ENCODE peak calls at places on chromosomes 11 and 22, in six cellular contexts. B is fibroblast of the aortic adventitia, E is lower leg skin, L is colonic mucosa, U is GM10248, T is tibial nerve. Y is an unnamed sample.

GRCh38 chr22:24106385-24107381 is 74.6 kb upstream of the SUSD2 start:
- DNase-seq in E (no peak), B (peak), T (no peak), L (no peak), U (peak), Y (no peak)

GRCh38 chr11:116357769-116358544 is 414.8 kb downstream of the BUD13 start:
- DNase-seq in U (peak), B (no peak), L (peak), T (no peak), E (no peak), Y (no peak)

GRCh38 chr11:86606849-86607481 is 65.5 kb downstream of the ME3 start:
- DNase-seq in L (no peak), T (no peak), B (peak), U (no peak), E (no peak), Y (no peak)

GRCh38 chr11:71355266-71355665 is 92.9 kb downstream of the DHCR7 start:
- DNase-seq in E (no peak), B (peak), T (no peak), U (no peak), L (no peak), Y (no peak)

GRCh38 chr11:44094260-44094868 is 1.1 kb upstream of the EXT2 start:
- DNase-seq in U (peak), L (peak), T (peak), B (peak), E (peak), Y (peak)

GRCh38 chr11:95512682-95513081 is 276.9 kb downstream of the FAM76B start:
- DNase-seq in T (peak), B (peak), E (peak), L (peak), U (no peak), Y (no peak)

GRCh38 chr11:4066960-4067359 is 27.6 kb upstream of the RRM1 start:
- DNase-seq in L (no peak), B (no peak), U (no peak), T (no peak), E (no peak), Y (no peak)

GRCh38 chr11:105168457-105168856 is 28.9 kb upstream of the CARD18 start:
- DNase-seq in B (peak), U (no peak), T (no peak), L (no peak), E (no peak), Y (no peak)

GRCh38 chr22:22061085-22062077 is 78.8 kb upstream of the TOP3B start:
- DNase-seq in L (no peak), B (peak), T (no peak), U (no peak), E (no peak), Y (no peak)

GRCh38 chr11:94926698-94927237 is 46.6 kb downstream of the CWC15 start:
- DNase-seq in L (peak), E (peak), B (peak), U (no peak), T (peak), Y (no peak)

GRCh38 chr22:48662476-48663150 is 1165.1 kb downstream of the BRD1 start:
- DNase-seq in B (no peak), U (no peak), L (no peak), E (no peak), T (no peak), Y (no peak)

GRCh38 chr11:95469268-95469667 is 238.3 kb upstream of the SESN3 start:
- DNase-seq in T (no peak), B (no peak), L (no peak), E (no peak), U (no peak), Y (no peak)

GRCh38 chr11:119513806-119514170 is 90.8 kb upstream of the THY1 start:
- DNase-seq in U (no peak), L (no peak), E (no peak), B (no peak), T (no peak), Y (no peak)

GRCh38 chr22:33806191-33806590 is 114.1 kb downstream of the LARGE1 start:
- DNase-seq in T (no peak), U (peak), L (no peak), B (no peak), E (no peak), Y (no peak)

GRCh38 chr22:22681221-22681739 is 36.9 kb downstream of the GGTLC2 start:
- DNase-seq in U (no peak), B (peak), T (no peak), E (no peak), L (no peak), Y (no peak)

GRCh38 chr11:16883179-16883578 is 131.0 kb downstream of the PLEKHA7 start:
- DNase-seq in T (no peak), U (no peak), B (no peak), E (no peak), L (peak), Y (no peak)

GRCh38 chr11:2518983-2519340 is 74.2 kb downstream of the KCNQ1 start:
- DNase-seq in U (no peak), B (no peak), E (peak), T (peak), L (no peak), Y (peak)

GRCh38 chr11:3736816-3737215 is 60.5 kb downstream of the NUP98 start:
- DNase-seq in U (no peak), B (no peak), T (no peak), L (no peak), E (no peak), Y (no peak)

GRCh38 chr22:33299245-33299956 is 241.2 kb upstream of the SYN3 start:
- DNase-seq in T (no peak), B (no peak), U (peak), L (no peak), E (no peak), Y (no peak)

GRCh38 chr11:59706518-59707285 is 6.9 kb downstream of the OR10V1 start:
- DNase-seq in B (peak), E (no peak), U (no peak), T (no peak), L (peak), Y (no peak)

GRCh38 chr22:33811686-33812085 is 108.6 kb downstream of the LARGE1 start:
- DNase-seq in T (peak), U (no peak), B (peak), L (peak), E (peak), Y (no peak)

GRCh38 chr11:13210424-13210823 is 67.2 kb upstream of the BMAL1 start:
- DNase-seq in L (peak), E (no peak), U (no peak), T (peak), B (peak), Y (no peak)

GRCh38 chr22:38348751-38349496 is 31.7 kb upstream of the CSNK1E start:
- DNase-seq in E (peak), T (peak), B (no peak), L (no peak), U (no peak), Y (no peak)

GRCh38 chr11:1453611-1454386 is 32.8 kb downstream of the MOB2 start:
- DNase-seq in T (no peak), L (peak), E (no peak), U (peak), B (no peak), Y (no peak)

GRCh38 chr11:111719379-111719778 is 46.8 kb downstream of the PPP2R1B start:
- DNase-seq in L (no peak), E (no peak), B (peak), U (no peak), T (no peak), Y (no peak)

GRCh38 chr11:117911694-117912093 is 17.5 kb downstream of the TMPRSS13 start:
- DNase-seq in U (no peak), T (no peak), L (no peak), E (peak), B (no peak), Y (peak)

GRCh38 chr11:18466402-18466801 is 10.7 kb downstream of the LDHAL6A start:
- DNase-seq in U (no peak), E (no peak), T (no peak), B (no peak), L (no peak), Y (no peak)

GRCh38 chr11:91773090-91773489 is 451.5 kb upstream of the FAT3 start:
- DNase-seq in U (no peak), T (no peak), E (no peak), B (no peak), L (no peak), Y (no peak)

GRCh38 chr11:3808846-3809623 is 675 bp downstream of the PGAP2 start:
- DNase-seq in L (peak), U (peak), E (no peak), B (peak), T (no peak), Y (no peak)

GRCh38 chr22:33922268-33922667 is 2.0 kb upstream of the LARGE1 start:
- DNase-seq in U (no peak), E (peak), L (peak), T (no peak), B (peak), Y (no peak)

GRCh38 chr11:69868003-69868865 is 49.0 kb upstream of the FGF3 start:
- DNase-seq in B (no peak), T (no peak), L (no peak), E (peak), U (no peak), Y (no peak)

GRCh38 chr11:10619281-10619680 is 50.8 kb upstream of the LYVE1 start:
- DNase-seq in E (no peak), L (no peak), B (peak), T (no peak), U (no peak), Y (no peak)

GRCh38 chr11:31816467-31817053 is 5.4 kb upstream of the PAX6 start:
- DNase-seq in T (no peak), B (no peak), L (peak), E (no peak), U (peak), Y (no peak)

GRCh38 chr11:2518112-2518982 is 73.5 kb downstream of the KCNQ1 start:
- DNase-seq in U (no peak), E (peak), B (no peak), L (peak), T (peak), Y (peak)

GRCh38 chr11:29024386-29024785 is 916.2 kb downstream of the METTL15 start:
- DNase-seq in U (no peak), L (no peak), B (no peak), E (no peak), T (no peak), Y (no peak)

GRCh38 chr11:29018631-29019030 is 910.4 kb downstream of the METTL15 start:
- DNase-seq in E (no peak), B (peak), U (no peak), T (no peak), L (no peak), Y (no peak)

GRCh38 chr11:29022676-29023075 is 914.5 kb downstream of the METTL15 start:
- DNase-seq in B (peak), T (no peak), L (no peak), U (no peak), E (no peak), Y (no peak)

GRCh38 chr11:29017941-29018340 is 909.8 kb downstream of the METTL15 start:
- DNase-seq in B (no peak), U (no peak), L (no peak), T (no peak), E (no peak), Y (no peak)

DNA sequence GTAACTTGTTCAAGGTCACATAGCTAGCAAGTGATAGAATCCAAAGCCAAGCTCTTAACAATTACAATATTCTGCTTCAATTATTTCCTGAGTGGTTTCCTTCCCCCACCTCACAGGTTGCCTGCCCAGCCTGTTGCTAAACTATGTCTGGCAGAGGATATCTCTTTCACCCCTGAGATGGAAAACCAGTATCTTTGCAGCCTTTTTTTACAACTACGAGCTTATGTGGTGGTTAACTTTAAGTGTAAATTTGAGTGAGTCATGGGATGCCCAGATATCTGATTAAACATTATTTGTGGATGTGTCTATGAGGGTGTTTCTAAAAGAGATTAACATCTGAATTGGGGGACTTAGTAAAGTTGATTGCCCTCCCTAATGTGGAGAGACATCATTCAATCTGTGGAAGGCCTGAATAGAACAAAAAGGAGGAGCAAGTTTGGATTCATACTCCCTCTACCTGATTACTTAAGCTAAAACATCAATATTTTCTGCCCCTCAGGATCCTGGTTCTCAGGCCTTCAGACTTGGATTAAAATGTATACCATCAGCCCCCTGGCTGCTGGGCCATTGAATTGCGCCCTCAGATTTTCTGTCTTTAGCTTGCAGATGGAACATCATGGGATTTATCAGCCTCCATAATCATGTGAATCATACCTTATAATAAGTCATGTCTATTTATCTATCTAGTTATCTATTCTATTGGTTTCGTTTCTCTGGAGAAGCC is 911.9 kb downstream of the METTL15 start:
- DNase-seq in E (no peak), U (no peak), B (peak), L (no peak), T (no peak), Y (no peak)
- TF ChIP-seq CTCF in E (no peak), U (no peak), B (peak), L (no peak), T (no peak), Y (no peak)

GRCh38 chr22:20154602-20155183 is 3.8 kb upstream of the CCDC188 start:
- DNase-seq in U (no peak), E (no peak), T (no peak), L (no peak), B (no peak), Y (no peak)

GRCh38 chr22:20156042-20156389 is 5.2 kb upstream of the CCDC188 start:
- DNase-seq in T (no peak), L (no peak), U (no peak), B (no peak), E (no peak), Y (no peak)

GRCh38 chr22:20155330-20156041 is 4.6 kb upstream of the CCDC188 start:
- DNase-seq in T (no peak), L (peak), B (peak), E (no peak), U (no peak), Y (no peak)

GRCh38 chr22:20152464-20152890 is 1.6 kb upstream of the CCDC188 start:
- DNase-seq in T (no peak), E (no peak), B (no peak), U (no peak), L (no peak), Y (no peak)

GRCh38 chr22:20153945-20154344 is 3.1 kb upstream of the CCDC188 start:
- DNase-seq in L (no peak), U (no peak), T (no peak), B (no peak), E (no peak), Y (no peak)
- TF ChIP-seq CTCF in L (no peak), U (no peak), T (no peak), B (no peak), E (no peak), Y (no peak)

GRCh38 chr11:82174610-82175009 is 559.1 kb downstream of the FAM181B start:
- DNase-seq in E (no peak), U (no peak), B (no peak), T (no peak), L (no peak), Y (no peak)
- TF ChIP-seq CTCF in E (no peak), U (no peak), B (peak), T (no peak), L (no peak), Y (peak)

DNA sequence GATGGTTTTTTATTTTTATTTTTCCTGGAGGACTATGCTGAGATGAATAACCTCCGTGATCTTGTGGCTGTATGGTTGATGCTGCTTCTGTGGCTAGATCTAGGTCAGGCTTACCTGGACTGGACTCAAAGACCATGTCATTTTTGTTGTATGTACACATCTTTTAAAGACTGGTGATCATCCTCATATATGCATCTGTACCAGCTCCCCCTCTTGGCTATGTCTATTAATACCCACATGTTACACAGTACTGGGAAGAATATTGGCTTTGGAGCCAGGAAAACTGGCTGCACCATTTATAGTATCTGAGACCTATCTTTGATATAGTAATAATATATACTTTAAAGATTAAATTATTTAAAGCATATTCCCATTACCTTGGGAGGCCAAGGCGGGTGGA is 18.4 kb upstream of the PITPNB start:
- DNase-seq in L (no peak), B (no peak), E (no peak), T (no peak), U (no peak), Y (no peak)
- TF ChIP-seq CTCF in L (no peak), B (peak), E (no peak), T (no peak), U (no peak), Y (no peak)

GRCh38 chr11:83152245-83152644 is 4.7 kb upstream of the PCF11 start:
- DNase-seq in E (no peak), U (no peak), T (no peak), B (no peak), L (no peak), Y (no peak)
- TF ChIP-seq CTCF in E (no peak), U (no peak), T (no peak), B (no peak), L (no peak), Y (no peak)

GRCh38 chr22:43144949-43145348 is 1.8 kb upstream of the MCAT start:
- DNase-seq in B (no peak), T (no peak), E (no peak), L (no peak), U (no peak), Y (no peak)

GRCh38 chr22:43148581-43148980 is 2.8 kb upstream of the TSPO start:
- DNase-seq in B (no peak), T (no peak), L (no peak), E (no peak), U (no peak), Y (peak)

GRCh38 chr22:43147821-43148220 is 3.5 kb upstream of the TSPO start:
- DNase-seq in E (no peak), U (no peak), B (no peak), L (no peak), T (no peak), Y (peak)

GRCh38 chr22:43142881-43143562 is at the start of gene MCAT:
- DNase-seq in E (peak), L (peak), U (peak), T (peak), B (peak), Y (peak)
- TF ChIP-seq CTCF in E (no peak), L (no peak), U (no peak), T (no peak), B (no peak), Y (no peak)

GRCh38 chr22:27991586-27992293 is 72.7 kb upstream of the PITPNB start:
- DNase-seq in U (no peak), T (no peak), B (no peak), E (peak), L (no peak), Y (no peak)

GRCh38 chr22:27990451-27990840 is 71.4 kb upstream of the PITPNB start:
- DNase-seq in T (no peak), L (no peak), U (no peak), B (no peak), E (peak), Y (no peak)

GRCh38 chr22:27989758-27990450 is 70.8 kb upstream of the PITPNB start:
- DNase-seq in T (no peak), E (peak), U (no peak), L (no peak), B (no peak), Y (no peak)

GRCh38 chr22:27992294-27993165 is 73.5 kb upstream of the PITPNB start:
- DNase-seq in B (no peak), U (no peak), T (no peak), L (no peak), E (peak), Y (no peak)

GRCh38 chr22:27990879-27991278 is 71.8 kb upstream of the PITPNB start:
- DNase-seq in T (peak), U (peak), E (peak), B (peak), L (peak), Y (no peak)
- TF ChIP-seq CTCF in T (peak), U (peak), E (no peak), B (peak), L (peak), Y (peak)

GRCh38 chr11:134330611-134331564 is 900 bp upstream of the GLB1L2 start:
- DNase-seq in L (no peak), B (no peak), U (no peak), T (no peak), E (peak), Y (no peak)

GRCh38 chr11:134331565-134332188 is at the start of gene GLB1L2:
- DNase-seq in E (peak), B (peak), T (peak), U (peak), L (peak), Y (no peak)

GRCh38 chr11:134333312-134333711 is 1.5 kb downstream of the GLB1L2 start:
- DNase-seq in L (no peak), E (peak), U (no peak), T (no peak), B (no peak), Y (no peak)

GRCh38 chr11:134332782-134333181 is 994 bp downstream of the GLB1L2 start:
- DNase-seq in U (no peak), E (peak), B (no peak), T (no peak), L (no peak), Y (no peak)

DNA sequence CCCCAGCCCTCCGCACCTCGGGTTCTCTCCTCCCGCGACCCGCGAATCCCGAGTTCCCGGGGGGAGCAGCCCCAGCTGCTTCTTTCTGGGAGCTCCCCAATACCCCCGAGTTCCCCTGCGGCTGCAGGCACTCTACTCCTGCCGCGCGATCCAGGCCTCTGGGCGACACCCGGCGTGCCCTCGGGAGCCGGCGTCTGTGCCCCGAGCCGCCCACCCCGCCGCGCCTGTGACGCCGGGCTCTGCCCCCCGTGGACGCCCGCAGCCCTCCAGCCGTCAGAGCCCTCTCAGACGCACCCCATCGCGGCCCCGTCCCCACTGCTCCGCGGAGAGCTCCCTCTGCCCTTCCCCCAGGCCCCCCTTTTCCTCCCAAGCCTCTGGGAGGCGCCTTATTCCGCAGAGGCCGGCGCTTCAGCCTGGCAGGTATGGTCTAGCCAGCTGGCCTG is 422 bp downstream of the GLB1L2 start:
- DNase-seq in E (peak), L (peak), B (no peak), U (no peak), T (no peak), Y (no peak)
- TF ChIP-seq CTCF in E (no peak), L (no peak), B (no peak), U (no peak), T (no peak), Y (no peak)

GRCh38 chr22:20957691-20958440 is 9.2 kb upstream of the AIFM3 start:
- DNase-seq in U (peak), E (no peak), T (no peak), B (peak), L (peak), Y (no peak)
- TF ChIP-seq CTCF in U (no peak), E (no peak), T (no peak), B (no peak), L (no peak), Y (no peak)

Y was measured in CD14-positive monocyte.